ENCODE peak calls at places on chromosomes 12 and 14, in five cellular contexts. N is epithelial cell of esophagus, S is upper lobe of right lung, L is GM13977, J is IMR-90. Q is an unnamed sample.

GRCh38 chr14:99190696-99191662 is 81.0 kb downstream of the BCL11B start:
- DNase-seq in N (no peak), S (no peak), L (no peak), J (no peak), Q (peak; percentile 34)

GRCh38 chr12:90036641-90037040 is 328.0 kb upstream of the ATP2B1 start:
- DNase-seq in N (no peak), S (no peak), L (no peak), J (peak; percentile 62), Q (peak; percentile 39)

GRCh38 chr14:53881161-53881846 is 75.3 kb downstream of the BMP4 start:
- DNase-seq in N (no peak), S (no peak), L (no peak), J (peak; percentile 56), Q (no peak)

GRCh38 chr14:37899365-37899764 is 303.9 kb downstream of the TTC6 start:
- DNase-seq in N (no peak), S (no peak), L (no peak), J (no peak), Q (no peak)

GRCh38 chr12:50192908-50193307 is 25.7 kb upstream of the CERS5 start:
- DNase-seq in N (no peak), S (no peak), L (no peak), J (peak; percentile 93), Q (no peak)

GRCh38 chr12:2960432-2960956 is 1.3 kb downstream of the TEAD4 start:
- DNase-seq in N (peak; percentile 39), S (no peak), L (peak; percentile 52), J (peak; percentile 67), Q (peak; percentile 40)

GRCh38 chr12:45768194-45768593 is 38.7 kb downstream of the ARID2 start:
- DNase-seq in N (peak; percentile 89), S (no peak), L (no peak), J (no peak), Q (peak; percentile 21)

GRCh38 chr12:70852416-70853150 is 68.0 kb downstream of the PTPRR start:
- DNase-seq in N (no peak), S (no peak), L (no peak), J (no peak), Q (no peak)

GRCh38 chr14:83960832-83961512 is 1569.0 kb upstream of the FLRT2 start:
- DNase-seq in N (no peak), S (no peak), L (no peak), J (no peak), Q (no peak)

GRCh38 chr12:108638141-108638823 is 4.6 kb upstream of the SELPLG start:
- DNase-seq in N (no peak), S (peak; percentile 72), L (no peak), J (no peak), Q (no peak)

GRCh38 chr14:101358726-101359125 is 202.6 kb upstream of the DIO3 start:
- DNase-seq in N (no peak), S (no peak), L (no peak), J (no peak), Q (no peak)

GRCh38 chr12:88035271-88035906 is 6.2 kb upstream of the C12orf50 start:
- DNase-seq in N (peak; percentile 89), S (peak; percentile 95), L (peak; percentile 86), J (peak; percentile 84), Q (peak; percentile 89)

GRCh38 chr14:77024171-77024627 is 4.3 kb downstream of the IRF2BPL start:
- DNase-seq in N (no peak), S (no peak), L (no peak), J (peak; percentile 43), Q (peak; percentile 49)

GRCh38 chr14:67734675-67735074 is 33.0 kb downstream of the RDH12 start:
- DNase-seq in N (no peak), S (no peak), L (no peak), J (peak; percentile 20), Q (no peak)

GRCh38 chr14:38958589-38958988 is 144.4 kb downstream of the SEC23A start:
- DNase-seq in N (no peak), S (no peak), L (no peak), J (no peak), Q (peak; percentile 9)

GRCh38 chr12:111435661-111436201 is 30.0 kb downstream of the SH2B3 start:
- DNase-seq in N (no peak), S (no peak), L (no peak), J (no peak), Q (no peak)

GRCh38 chr14:101167428-101167827 is 263.9 kb upstream of the RTL1 start:
- DNase-seq in N (no peak), S (no peak), L (no peak), J (no peak), Q (no peak)

GRCh38 chr14:104968541-104969401 is 9.4 kb downstream of the AHNAK2 start:
- DNase-seq in N (peak; percentile 93), S (no peak), L (no peak), J (no peak), Q (peak; percentile 74)

GRCh38 chr12:81558031-81558430 is 201.1 kb downstream of the PPFIA2 start:
- DNase-seq in N (peak; percentile 7), S (no peak), L (no peak), J (peak; percentile 6), Q (peak; percentile 45)

GRCh38 chr14:71713061-71713850 is 219.0 kb upstream of the RGS6 start:
- DNase-seq in N (no peak), S (no peak), L (no peak), J (peak; percentile 57), Q (peak; percentile 27)

GRCh38 chr14:78341827-78342389 is 171.7 kb downstream of the NRXN3 start:
- DNase-seq in N (peak; percentile 29), S (no peak), L (no peak), J (no peak), Q (no peak)

GRCh38 chr12:92108651-92109050 is 37.0 kb downstream of the BTG1 start:
- DNase-seq in N (peak; percentile 47), S (no peak), L (no peak), J (peak; percentile 78), Q (peak; percentile 81)

GRCh38 chr12:22121224-22121623 is 75.2 kb downstream of the CMAS start:
- DNase-seq in N (peak; percentile 16), S (no peak), L (no peak), J (no peak), Q (peak; percentile 51)

GRCh38 chr14:78633747-78634146 is 463.6 kb downstream of the NRXN3 start:
- DNase-seq in N (no peak), S (no peak), L (no peak), J (no peak), Q (no peak)

GRCh38 chr14:104202259-104203070 is 64.1 kb downstream of the KIF26A start:
- DNase-seq in N (no peak), S (peak; percentile 83), L (no peak), J (no peak), Q (no peak)

GRCh38 chr12:114918535-114919233 is 234.7 kb upstream of the TBX3 start:
- DNase-seq in N (peak; percentile 4), S (no peak), L (no peak), J (peak; percentile 72), Q (peak; percentile 67)
- TF ChIP-seq CTCF in N (no peak), S (no peak), L (no peak), J (no peak), Q (no peak)

GRCh38 chr12:55443776-55444175 is at the start of gene OR6C2:
- DNase-seq in N (peak; percentile 3), S (no peak), L (no peak), J (no peak), Q (no peak)

DNA sequence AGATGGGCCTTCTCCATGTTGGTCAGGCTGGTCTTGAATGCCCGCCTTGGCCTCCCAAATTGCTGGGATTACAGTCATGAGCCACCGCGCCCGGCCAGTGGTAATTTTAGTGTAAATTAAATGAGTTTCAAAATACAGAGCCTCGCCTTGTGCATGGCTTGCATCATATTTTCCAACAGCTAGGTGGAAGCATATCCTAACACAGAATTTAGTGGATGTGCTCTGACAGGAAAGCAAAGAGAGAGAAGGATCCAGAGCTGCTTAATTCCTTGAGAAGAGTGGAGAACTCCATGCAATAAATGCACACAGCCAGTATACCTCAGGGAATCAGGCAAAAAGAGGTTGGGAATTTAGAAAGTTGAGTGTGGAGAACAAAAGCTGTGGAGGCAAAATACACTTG is 2.5 kb downstream of the OR6C2 start:
- DNase-seq in N (peak; percentile 1), S (no peak), L (no peak), J (no peak), Q (no peak)
- TF ChIP-seq CTCF in N (peak; percentile 4), S (no peak), L (no peak), J (no peak), Q (no peak)

GRCh38 chr12:56079729-56080555 is at the start of gene ERBB3:
- DNase-seq in N (peak; percentile 95), S (peak; percentile 94), L (peak; percentile 76), J (peak; percentile 81), Q (peak; percentile 89)
- TF ChIP-seq CTCF in N (peak; percentile 27), S (no peak), L (no peak), J (peak; percentile 19), Q (no peak)

GRCh38 chr12:49091056-49091835 is 3.4 kb downstream of the DHH start:
- DNase-seq in N (no peak), S (no peak), L (no peak), J (no peak), Q (no peak)

GRCh38 chr12:49091836-49092085 is 2.8 kb downstream of the DHH start:
- DNase-seq in N (no peak), S (no peak), L (no peak), J (peak; percentile 43), Q (no peak)

GRCh38 chr12:49093746-49094103 is 876 bp downstream of the DHH start:
- DNase-seq in N (no peak), S (no peak), L (no peak), J (no peak), Q (no peak)

GRCh38 chr12:49092816-49093406 is 1.7 kb downstream of the DHH start:
- DNase-seq in N (no peak), S (no peak), L (no peak), J (no peak), Q (no peak)

DNA sequence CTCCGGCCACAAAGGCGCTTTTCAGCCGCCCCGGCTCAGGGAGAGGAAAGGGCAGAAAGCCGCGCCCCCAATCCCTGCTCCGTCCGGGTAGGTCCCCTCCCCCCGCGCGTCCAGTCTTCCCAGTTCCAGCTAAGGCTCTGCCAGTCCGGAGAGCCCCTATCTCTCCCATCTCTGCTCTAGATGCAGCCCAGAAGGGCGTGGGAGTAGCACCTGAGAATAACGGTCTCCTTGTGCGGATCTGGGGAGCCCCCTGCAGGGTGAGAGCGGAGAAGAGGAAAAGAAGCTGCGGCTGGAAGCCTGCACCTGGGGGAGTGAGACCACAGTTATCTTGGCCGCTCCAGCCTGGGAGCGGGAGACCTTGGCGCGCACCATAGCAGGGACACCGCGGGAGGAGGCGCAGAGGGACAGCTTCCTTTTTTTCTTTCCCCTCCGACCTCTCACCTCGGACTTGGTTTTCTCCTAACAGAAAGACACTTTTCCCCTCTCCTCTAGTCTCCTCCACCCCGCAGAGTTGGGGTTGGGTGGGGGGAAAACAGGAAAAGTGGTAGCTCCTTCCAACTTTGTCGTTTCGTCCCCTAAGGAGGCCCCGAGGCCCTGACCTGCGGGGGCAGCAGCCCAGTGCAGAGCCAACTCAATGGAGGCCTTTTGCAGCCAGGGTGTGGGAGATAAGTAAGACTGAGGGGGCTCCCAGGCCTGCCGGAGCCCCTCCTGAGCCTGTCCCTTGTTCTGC is 2.4 kb downstream of the DHH start:
- DNase-seq in N (peak; percentile 32), S (no peak), L (peak; percentile 87), J (peak; percentile 30), Q (peak; percentile 55)
- TF ChIP-seq CTCF in N (peak; percentile 45), S (peak; percentile 31), L (peak; percentile 69), J (peak; percentile 43), Q (peak; percentile 29)